ENCODE peak calls at places on chromosomes 3 and 15, in six cellular contexts. W is activated naive CD8-positive, alpha-beta T cell treated with anti-CD3 and anti-CD28 coated beads, Interleukin-2, amount 50 U/mL, for 24 hours; Z is COR-L47; Q is adrenal gland; R is G401; J is NCI-H446 treated with DMSO at 0.1 percent for 48 hours. T is an unnamed sample.

GRCh38 chr3:184777566-184778356 is 34.2 kb upstream of the VPS8 start:
- DNase-seq in W (peak; percentile 79), Z (peak; percentile 97), Q (peak; percentile 97), R (peak; percentile 96), J (peak; percentile 77), T (peak; percentile 94)

GRCh38 chr3:136109499-136109898 is 86.6 kb downstream of the MSL2 start:
- DNase-seq in W (no peak), Z (no peak), Q (no peak), R (no peak), J (no peak), T (no peak)

GRCh38 chr3:102529452-102529851 is 94.6 kb downstream of the ZPLD1 start:
- DNase-seq in W (no peak), Z (peak; percentile 71), Q (no peak), R (peak; percentile 3), J (no peak), T (no peak)

GRCh38 chr3:140187648-140188221 is 252.8 kb downstream of the CLSTN2 start:
- DNase-seq in W (no peak), Z (no peak), Q (no peak), R (no peak), J (peak; percentile 18), T (no peak)

GRCh38 chr3:158267015-158267414 is 157.1 kb downstream of the RSRC1 start:
- DNase-seq in W (no peak), Z (peak; percentile 1), Q (no peak), R (no peak), J (no peak), T (no peak)

GRCh38 chr15:35098737-35099136 is 13.6 kb upstream of the NANOGP8 start:
- DNase-seq in W (no peak), Z (no peak), Q (no peak), R (no peak), J (no peak), T (no peak)

GRCh38 chr3:81476652-81477051 is 284.8 kb downstream of the GBE1 start:
- DNase-seq in W (no peak), Z (no peak), Q (no peak), R (no peak), J (no peak), T (no peak)

GRCh38 chr3:126895178-126896066 is 87.5 kb upstream of the PLXNA1 start:
- DNase-seq in W (no peak), Z (peak; percentile 39), Q (peak; percentile 66), R (no peak), J (no peak), T (no peak)

GRCh38 chr3:46705751-46706572 is 4.8 kb downstream of the TMIE start:
- DNase-seq in W (no peak), Z (peak; percentile 5), Q (no peak), R (no peak), J (no peak), T (peak; percentile 14)

GRCh38 chr3:153293222-153293621 is 131.2 kb downstream of the RAP2B start:
- DNase-seq in W (no peak), Z (no peak), Q (no peak), R (no peak), J (no peak), T (no peak)

GRCh38 chr15:87207945-87208580 is 1048.5 kb downstream of the NTRK3 start:
- DNase-seq in W (no peak), Z (no peak), Q (no peak), R (no peak), J (no peak), T (no peak)